ENCODE peak calls at places on chromosomes 1 and 21, in four cellular contexts. S is K562, E is HepG2, K is GM12878. H is an unnamed sample.

GRCh38 chr1:6601865-6602668 is 602 bp downstream of the KLHL21 start:
- DNase-seq in S (no peak), E (no peak), K (no peak), H (peak)

GRCh38 chr1:227312364-227313025 is 5.8 kb downstream of the CDC42BPA start:
- DNase-seq in S (no peak), E (no peak), K (no peak), H (no peak)

GRCh38 chr1:198155253-198155652 is 1.5 kb upstream of the NEK7 start:
- DNase-seq in S (no peak), E (no peak), K (no peak), H (no peak)

GRCh38 chr1:218456449-218456848 is 111.3 kb downstream of the TGFB2 start:
- DNase-seq in S (no peak), E (no peak), K (no peak), H (no peak)

GRCh38 chr1:156698995-156699394 is 6.4 kb downstream of the CRABP2 start:
- DNase-seq in S (no peak), E (no peak), K (no peak), H (no peak)

GRCh38 chr1:182054698-182055326 is 6.7 kb downstream of the ZNF648 start:
- DNase-seq in S (peak), E (peak), K (peak), H (peak)

GRCh38 chr21:17391811-17392340 is 121.0 kb upstream of the CXADR start:
- DNase-seq in S (no peak), E (no peak), K (no peak), H (no peak)

GRCh38 chr1:209837671-209838070 is 9.9 kb downstream of the UTP25 start:
- DNase-seq in S (no peak), E (no peak), K (no peak), H (no peak)

GRCh38 chr1:145845144-145845513 is 301 bp upstream of the NUDT17 start:
- DNase-seq in S (no peak), E (no peak), K (peak), H (no peak)

GRCh38 chr1:229669333-229669732 is 43.3 kb downstream of the URB2 start:
- DNase-seq in S (no peak), E (no peak), K (no peak), H (no peak)

GRCh38 chr1:5312299-5312686 is 657.9 kb downstream of the AJAP1 start:
- DNase-seq in S (no peak), E (no peak), K (no peak), H (no peak)

GRCh38 chr21:33684923-33685560 is 42.7 kb downstream of the ITSN1 start:
- DNase-seq in S (no peak), E (peak), K (no peak), H (no peak)

GRCh38 chr1:169484107-169484506 is 1.6 kb downstream of the SLC19A2 start:
- DNase-seq in S (no peak), E (no peak), K (no peak), H (no peak)

GRCh38 chr1:172874950-172875349 is 175.8 kb downstream of the TNFSF18 start:
- DNase-seq in S (no peak), E (no peak), K (no peak), H (no peak)

GRCh38 chr1:89489037-89489729 is 35.4 kb upstream of the LRRC8B start:
- DNase-seq in S (no peak), E (no peak), K (no peak), H (no peak)

GRCh38 chr1:99645199-99645598 is 714 bp upstream of the PALMD start:
- DNase-seq in S (no peak), E (peak), K (no peak), H (no peak)

GRCh38 chr1:239112092-239112491 is 274.3 kb upstream of the CHRM3 start:
- DNase-seq in S (no peak), E (no peak), K (no peak), H (no peak)

GRCh38 chr1:239107676-239108075 is 278.7 kb upstream of the CHRM3 start:
- DNase-seq in S (no peak), E (no peak), K (no peak), H (no peak)

DNA sequence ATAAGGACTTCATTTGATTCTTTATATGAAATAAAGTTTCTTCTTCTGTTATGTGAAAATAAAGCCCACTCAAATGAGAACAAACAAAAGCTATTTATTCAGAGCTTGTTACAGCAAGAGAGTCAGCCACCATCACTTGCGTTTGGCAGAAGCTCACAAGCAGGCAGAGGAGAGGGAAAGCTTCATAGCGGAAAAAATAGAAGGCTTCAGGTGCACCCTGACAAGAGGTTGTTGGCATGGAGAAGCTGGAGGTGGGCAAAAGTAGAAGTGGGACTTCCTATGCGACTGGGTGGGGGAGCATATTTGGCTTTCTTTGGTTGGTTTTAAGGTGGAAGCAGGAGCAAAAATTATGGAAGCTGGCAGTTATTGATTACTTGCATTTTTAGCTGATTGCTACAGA is 273.8 kb upstream of the CHRM3 start:
- DNase-seq in S (no peak), E (no peak), K (no peak), H (no peak)
- TF ChIP-seq FOXM1 in S (no peak), E (no peak), K (no peak), H (no peak)

DNA sequence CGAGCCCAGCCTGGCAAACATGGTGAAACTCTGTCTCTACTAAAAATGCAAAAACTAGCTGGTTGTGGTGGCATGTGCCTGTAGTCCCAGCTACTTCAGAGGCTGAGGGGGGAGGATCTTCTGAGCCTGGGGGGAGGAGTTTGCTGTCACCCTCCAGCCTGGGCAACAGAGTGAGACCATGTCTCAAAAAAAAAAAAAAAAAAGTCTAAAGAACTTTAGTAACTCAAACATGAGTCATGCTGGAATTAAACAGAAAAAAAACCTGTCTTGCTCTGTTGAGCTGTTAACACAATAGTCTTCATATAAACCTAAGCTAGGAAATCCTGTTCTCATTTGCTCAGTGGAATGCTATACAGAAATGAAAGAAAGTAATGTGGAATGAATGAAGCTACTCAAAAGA is 16.7 kb upstream of the DISP1 start:
- DNase-seq in S (no peak), E (peak), K (no peak), H (no peak)
- TF ChIP-seq EP300 in S (no peak), E (no peak), K (no peak), H (no peak)

GRCh38 chr1:205925730-205926129 is 17.5 kb downstream of the SLC26A9 start:
- DNase-seq in S (no peak), E (no peak), K (no peak), H (no peak)
- TF ChIP-seq FOXM1 in S (no peak), E (no peak), K (no peak), H (no peak)

DNA sequence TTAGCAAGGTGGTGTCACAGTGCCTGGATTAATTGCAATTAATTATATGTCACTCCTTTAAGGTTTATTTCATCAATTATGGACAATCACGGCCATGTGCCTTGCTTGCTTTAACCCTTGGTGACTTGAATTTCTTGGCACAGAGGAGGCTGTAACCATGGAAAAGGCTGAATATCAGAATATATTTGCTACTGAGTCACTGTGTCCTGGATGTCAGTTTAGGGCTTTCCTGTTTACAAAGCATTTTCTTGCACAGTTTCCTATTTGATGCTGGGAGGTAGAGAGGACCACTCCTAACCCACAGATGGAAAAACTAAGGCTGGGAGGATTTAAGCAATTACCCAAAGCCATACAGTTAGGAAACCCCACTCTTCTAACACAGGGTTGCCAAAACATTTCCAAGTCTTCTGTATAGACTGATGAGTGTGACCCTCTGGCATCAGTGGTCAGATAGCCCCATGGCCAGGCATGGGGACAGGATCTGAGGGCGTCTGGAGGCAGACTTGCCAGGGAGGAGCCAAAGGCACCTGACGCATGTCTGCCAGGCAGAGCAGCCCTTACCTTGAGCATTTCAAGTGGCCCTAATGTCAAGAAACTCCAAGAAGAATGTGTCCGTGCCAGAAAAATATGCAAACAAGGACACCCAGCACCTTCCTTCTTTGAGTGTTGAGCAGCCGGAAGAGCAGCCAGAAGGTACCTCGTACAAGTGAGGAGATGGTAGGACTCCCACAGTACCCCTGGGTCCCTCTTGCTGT is 34.4 kb downstream of the KCNN3 start:
- DNase-seq in S (no peak), E (no peak), K (no peak), H (no peak)
- TF ChIP-seq EP300 in S (no peak), E (no peak), K (no peak), H (no peak)

DNA sequence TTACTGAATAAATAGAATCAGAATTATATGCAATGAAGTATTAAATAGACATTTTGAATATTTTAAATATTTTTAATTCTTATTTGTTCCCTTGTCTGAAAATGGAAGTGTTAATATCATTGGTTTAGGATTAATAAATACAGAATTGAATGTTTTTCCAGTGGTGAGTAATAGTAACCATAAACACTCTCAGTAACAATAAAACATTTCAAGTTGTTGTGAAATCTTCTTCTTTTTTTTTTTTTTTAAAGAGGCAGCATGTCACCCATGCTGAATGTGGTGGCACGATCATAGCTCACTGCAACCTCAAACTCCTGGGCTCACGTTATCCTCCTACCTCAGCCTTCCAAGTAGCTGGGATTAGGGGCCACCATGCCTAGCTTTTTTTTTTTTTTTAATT is 86.2 kb upstream of the ZBTB18 start:
- DNase-seq in S (no peak), E (no peak), K (no peak), H (no peak)
- TF ChIP-seq FOXM1 in S (no peak), E (no peak), K (no peak), H (no peak)

GRCh38 chr1:219931033-219931432 is 2.7 kb upstream of the SLC30A10 start:
- DNase-seq in S (no peak), E (no peak), K (no peak), H (peak)
- TF ChIP-seq EP300 in S (no peak), E (no peak), K (no peak), H (no peak)

GRCh38 chr1:3283849-3284248 is 170.6 kb upstream of the ARHGEF16 start:
- DNase-seq in S (peak), E (peak), K (no peak), H (peak)
- TF ChIP-seq FOXM1 in S (no peak), E (no peak), K (no peak), H (no peak)